ENCODE peak calls at places on chromosome 6, in five cellular contexts. D is stomach; P is effector memory CD4-positive, alpha-beta T cell; G is lower lobe of right lung; V is psoas muscle. M is an unnamed sample. For H3K36me3, the result is how much of the 10 kb centered on the place peaks cover.

GRCh38 chr6:129240492-129240853 is 357.5 kb downstream of the LAMA2 start:
- DNase-seq in D (no peak), P (no peak), G (no peak), V (no peak), M (no peak)

GRCh38 chr6:12890171-12890790 is 173.7 kb downstream of the PHACTR1 start:
- DNase-seq in D (no peak), P (no peak), G (no peak), V (no peak), M (no peak)

GRCh38 chr6:79466222-79466834 is 70.9 kb downstream of the LCA5 start:
- DNase-seq in D (no peak), P (no peak), G (no peak), V (no peak), M (no peak)

GRCh38 chr6:77466055-77467028 is 3.1 kb upstream of the HTR1B start:
- DNase-seq in D (peak), P (no peak), G (peak), V (peak), M (no peak)

GRCh38 chr6:132218063-132218696 is 183.1 kb downstream of the MOXD1 start:
- DNase-seq in D (no peak), P (no peak), G (no peak), V (no peak), M (no peak)

GRCh38 chr6:113596907-113597583 is 260.1 kb upstream of the MARCKS start:
- DNase-seq in D (peak), P (no peak), G (no peak), V (no peak), M (no peak)

GRCh38 chr6:13296536-13296997 is 31.8 kb downstream of the TBC1D7 start:
- DNase-seq in D (no peak), P (no peak), G (no peak), V (no peak), M (peak)

GRCh38 chr6:12160350-12160749 is 129.8 kb upstream of the EDN1 start:
- DNase-seq in D (no peak), P (no peak), G (no peak), V (no peak), M (no peak)

GRCh38 chr6:144482142-144482541 is 197.0 kb downstream of the UTRN start:
- DNase-seq in D (peak), P (peak), G (peak), V (peak), M (peak)

GRCh38 chr6:28446818-28447511 is 3.7 kb upstream of the ZSCAN23 start:
- DNase-seq in D (no peak), P (no peak), G (no peak), V (no peak), M (no peak)

GRCh38 chr6:42017021-42017643 is 33.2 kb upstream of the TAF8 start:
- DNase-seq in D (no peak), P (no peak), G (no peak), V (no peak), M (no peak)

GRCh38 chr6:146154197-146154596 is 125.3 kb downstream of the GRM1 start:
- DNase-seq in D (no peak), P (no peak), G (no peak), V (no peak), M (no peak)

GRCh38 chr6:32954983-32955802 is 2.3 kb upstream of the HLA-DMA start:
- DNase-seq in D (peak), P (no peak), G (no peak), V (no peak), M (no peak)

GRCh38 chr6:7115452-7116223 is 7.9 kb downstream of the RREB1 start:
- DNase-seq in D (no peak), P (no peak), G (no peak), V (no peak), M (no peak)

GRCh38 chr6:107591346-107591745 is 101.4 kb downstream of the SOBP start:
- DNase-seq in D (no peak), P (no peak), G (no peak), V (no peak), M (no peak)
- H3K36me3 ChIP-seq in D (under half), P (under half), G (under half), V (under half), M (under half)

DNA sequence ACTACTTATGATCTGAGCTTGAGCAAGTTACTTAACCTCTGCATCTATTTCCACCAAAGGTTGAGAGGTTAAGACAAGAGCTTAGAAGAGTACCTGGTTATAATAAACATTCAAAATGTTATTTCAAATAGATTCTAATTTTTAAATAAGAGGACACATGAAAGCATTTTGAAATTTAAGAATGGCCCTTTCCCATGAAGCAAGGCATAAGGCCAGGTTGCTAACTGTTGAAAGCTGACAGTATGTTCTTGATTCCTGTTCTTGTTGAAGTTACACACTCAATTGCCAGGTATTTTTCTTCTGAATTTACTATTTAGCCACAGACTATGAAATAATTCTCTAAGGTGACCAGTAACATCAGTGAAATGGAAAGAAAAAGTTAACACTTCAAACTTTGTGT is 14.5 kb downstream of the C6orf62 start:
- DNase-seq in D (no peak), P (no peak), G (no peak), V (no peak), M (no peak)
- H3K36me3 ChIP-seq in D (half or more), P (half or more), G (half or more), V (under half), M (half or more)

GRCh38 chr6:30340589-30341054 is 4.3 kb upstream of the RPP21 start:
- DNase-seq in D (no peak), P (no peak), G (no peak), V (no peak), M (no peak)

GRCh38 chr6:30344868-30345671 is at the start of gene RPP21:
- DNase-seq in D (peak), P (peak), G (peak), V (peak), M (peak)

GRCh38 chr6:30344191-30344867 is 627 bp upstream of the RPP21 start:
- DNase-seq in D (no peak), P (no peak), G (no peak), V (no peak), M (no peak)

GRCh38 chr6:30341249-30341648 is 3.7 kb upstream of the RPP21 start:
- DNase-seq in D (no peak), P (no peak), G (no peak), V (no peak), M (no peak)

GRCh38 chr6:30341728-30342127 is 3.2 kb upstream of the RPP21 start:
- DNase-seq in D (no peak), P (no peak), G (no peak), V (no peak), M (no peak)
- H3K36me3 ChIP-seq in D (half or more), P (under half), G (half or more), V (under half), M (half or more)

GRCh38 chr6:15515226-15515625 is 147.6 kb downstream of the DTNBP1 start:
- DNase-seq in D (no peak), P (no peak), G (no peak), V (no peak), M (no peak)
- H3K36me3 ChIP-seq in D (half or more), P (half or more), G (half or more), V (under half), M (half or more)

GRCh38 chr6:52285174-52286068 is 879 bp upstream of the MCM3 start:
- DNase-seq in D (no peak), P (no peak), G (no peak), V (no peak), M (no peak)

GRCh38 chr6:52284460-52285173 is at the start of gene MCM3:
- DNase-seq in D (peak), P (peak), G (peak), V (peak), M (peak)

GRCh38 chr6:52284131-52284459 is 447 bp downstream of the MCM3 start:
- DNase-seq in D (no peak), P (no peak), G (peak), V (peak), M (no peak)

GRCh38 chr6:52286798-52287432 is 2.4 kb upstream of the MCM3 start:
- DNase-seq in D (peak), P (no peak), G (peak), V (peak), M (no peak)

GRCh38 chr6:52283111-52283510 is 1.4 kb downstream of the MCM3 start:
- DNase-seq in D (no peak), P (no peak), G (no peak), V (no peak), M (no peak)
- H3K36me3 ChIP-seq in D (under half), P (under half), G (under half), V (under half), M (under half)

DNA sequence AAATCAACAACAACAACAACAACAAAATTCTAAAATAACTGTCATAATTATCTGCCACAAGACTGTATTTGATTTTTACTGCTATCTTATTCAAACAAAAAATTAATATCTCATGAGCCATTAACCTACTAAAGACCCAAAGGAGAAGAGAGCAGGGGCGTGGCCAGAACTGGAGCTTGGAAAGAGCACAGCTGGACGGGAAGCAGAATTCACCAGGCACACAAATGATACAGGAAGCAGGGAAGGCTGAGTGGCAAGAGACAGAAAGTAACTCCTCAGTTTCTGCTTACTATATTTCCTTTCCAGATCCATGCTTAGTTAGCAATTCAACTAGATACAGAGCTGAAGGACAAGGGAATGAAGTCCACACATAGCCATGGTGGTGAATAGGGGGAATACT is 54.4 kb downstream of the FKBP5 start:
- DNase-seq in D (no peak), P (no peak), G (no peak), V (no peak), M (no peak)
- H3K36me3 ChIP-seq in D (half or more), P (under half), G (half or more), V (under half), M (half or more)

GRCh38 chr6:158807515-158808441 is 11.4 kb downstream of the EZR start:
- DNase-seq in D (peak), P (no peak), G (no peak), V (no peak), M (no peak)
- H3K36me3 ChIP-seq in D (under half), P (under half), G (under half), V (under half), M (under half)

M was measured in suprapubic skin.